ENCODE peak calls at places on chromosomes 16 and 17, in six cellular contexts. I is mucosa of gallbladder, E is AG08395, V is neural progenitor cell, Z is EL, D is cardiac fibroblast. L is an unnamed sample.

GRCh38 chr17:42111901-42112551 is 488 bp downstream of the DHX58 start:
- DNase-seq in D (peak), Z (peak), I (no peak), V (no peak), E (peak), L (no peak)

GRCh38 chr16:85579883-85580607 is 33.1 kb upstream of the GSE1 start:
- DNase-seq in D (peak), I (no peak), V (no peak), E (peak), Z (no peak), L (no peak)

GRCh38 chr16:67571464-67571863 is 9.1 kb downstream of the CTCF start:
- DNase-seq in Z (peak), E (peak), I (no peak), V (no peak), D (peak), L (no peak)

GRCh38 chr16:59195242-59195641 is 461.1 kb upstream of the GOT2 start:
- DNase-seq in E (no peak), Z (no peak), D (no peak), I (no peak), V (no peak), L (no peak)

GRCh38 chr17:68768804-68769203 is 167.6 kb upstream of the FAM20A start:
- DNase-seq in E (no peak), V (no peak), I (no peak), Z (no peak), D (no peak), L (no peak)

GRCh38 chr17:49633250-49633649 is 44.6 kb downstream of the SPOP start:
- DNase-seq in V (no peak), Z (no peak), I (no peak), D (no peak), E (no peak), L (no peak)

GRCh38 chr16:65684230-65684629 is 562.4 kb upstream of the CDH11 start:
- DNase-seq in V (no peak), I (no peak), D (no peak), Z (no peak), E (no peak), L (no peak)

GRCh38 chr16:80883159-80883642 is 78.8 kb upstream of the CDYL2 start:
- DNase-seq in Z (no peak), I (peak), E (no peak), D (no peak), V (no peak), L (no peak)

GRCh38 chr17:2996208-2996855 is 67.1 kb downstream of the OR1D5 start:
- DNase-seq in Z (no peak), I (no peak), D (peak), E (no peak), V (no peak), L (no peak)

GRCh38 chr16:89171216-89172170 is at the start of gene CDH15:
- DNase-seq in Z (peak), E (peak), D (peak), V (peak), I (peak), L (peak)

GRCh38 chr17:75440738-75441448 is 15.5 kb upstream of the TMEM94 start:
- DNase-seq in Z (no peak), E (no peak), D (peak), I (no peak), V (no peak), L (no peak)

GRCh38 chr17:21167303-21167702 is 40.5 kb downstream of the DHRS7B start:
- DNase-seq in E (peak), Z (peak), D (peak), V (no peak), I (no peak), L (no peak)

GRCh38 chr16:49473131-49473530 is 99.5 kb downstream of the C16orf78 start:
- DNase-seq in V (no peak), D (no peak), E (no peak), I (no peak), Z (no peak), L (no peak)

GRCh38 chr16:48504216-48504615 is 105.8 kb downstream of the N4BP1 start:
- DNase-seq in E (no peak), Z (no peak), V (no peak), I (no peak), D (no peak), L (no peak)

GRCh38 chr16:88062341-88062861 is 111.2 kb downstream of the BANP start:
- DNase-seq in Z (peak), V (peak), D (peak), I (peak), E (peak), L (no peak)

GRCh38 chr16:58960484-58960883 is 226.4 kb upstream of the GOT2 start:
- DNase-seq in I (no peak), D (no peak), Z (no peak), E (no peak), V (peak), L (no peak)

GRCh38 chr17:75688209-75688771 is 21.2 kb downstream of the SAP30BP start:
- DNase-seq in V (peak), D (peak), I (no peak), Z (no peak), E (no peak), L (no peak)

GRCh38 chr16:89242795-89243200 is 25.3 kb downstream of the ZNF778 start:
- DNase-seq in D (no peak), E (no peak), I (no peak), V (no peak), Z (no peak), L (no peak)

GRCh38 chr17:39623356-39623950 is 3.3 kb upstream of the PPP1R1B start:
- DNase-seq in D (peak), V (peak), Z (peak), I (peak), E (peak), L (peak)

GRCh38 chr16:67805718-67806427 is 487 bp downstream of the RANBP10 start:
- DNase-seq in I (no peak), D (no peak), Z (no peak), E (no peak), V (peak), L (no peak)

GRCh38 chr17:1004769-1005295 is 7.9 kb downstream of the TIMM22 start:
- DNase-seq in V (no peak), E (no peak), I (no peak), D (no peak), Z (no peak), L (no peak)

GRCh38 chr16:1435921-1436697 is 5.2 kb downstream of the PERCC1 start:
- DNase-seq in E (no peak), Z (no peak), D (no peak), I (no peak), V (no peak), L (no peak)

GRCh38 chr16:19874816-19875546 is 9.7 kb downstream of the GPRC5B start:
- DNase-seq in V (no peak), D (no peak), E (no peak), I (no peak), Z (no peak), L (peak)

GRCh38 chr17:33871720-33872535 is 383.2 kb upstream of the CCL2 start:
- DNase-seq in V (no peak), E (peak), Z (peak), D (no peak), I (no peak), L (no peak)